ENCODE peak calls at places on chromosomes 7 and 10, in four cellular contexts. H, T, N and M are unnamed samples.

GRCh38 chr7:77455334-77455733 is 39.2 kb upstream of the GSAP start:
- DNase-seq in H (no peak), N (peak; percentile 79), T (peak; percentile 65), M (no peak)

GRCh38 chr7:38863609-38864291 is 45.2 kb downstream of the VPS41 start:
- DNase-seq in N (no peak), H (no peak), T (peak; percentile 81), M (peak; percentile 45)

GRCh38 chr7:150620061-150620460 is 12.1 kb downstream of the GIMAP6 start:
- DNase-seq in N (no peak), T (no peak), H (no peak), M (no peak)

GRCh38 chr7:40827217-40828085 is 692.6 kb downstream of the SUGCT start:
- DNase-seq in H (no peak), N (peak; percentile 53), T (peak; percentile 76), M (no peak)

GRCh38 chr7:68176974-68177373 is 1180.3 kb downstream of the TYW1 start:
- DNase-seq in T (peak; percentile 2), N (peak; percentile 59), H (peak; percentile 81), M (peak; percentile 30)

GRCh38 chr7:150826061-150826849 is 25.7 kb downstream of the TMEM176A start:
- DNase-seq in N (no peak), T (no peak), H (no peak), M (no peak)

GRCh38 chr7:90458104-90458503 is 11.3 kb upstream of the PTTG1IP2 start:
- DNase-seq in T (no peak), H (no peak), N (no peak), M (no peak)

GRCh38 chr10:99681553-99681952 is 22.2 kb downstream of the ENTPD7 start:
- DNase-seq in H (no peak), T (peak; percentile 88), N (peak; percentile 78), M (no peak)

GRCh38 chr7:2928256-2928612 is 84.1 kb upstream of the GNA12 start:
- DNase-seq in N (no peak), H (peak; percentile 15), T (no peak), M (no peak)

GRCh38 chr7:54345746-54346145 is 196.4 kb upstream of the VSTM2A start:
- DNase-seq in N (no peak), T (no peak), H (no peak), M (no peak)

GRCh38 chr7:16918288-16918895 is 36.6 kb upstream of the AGR3 start:
- DNase-seq in H (no peak), N (peak; percentile 14), T (peak; percentile 25), M (no peak)

GRCh38 chr10:124688889-124689670 is 55.1 kb downstream of the FAM53B start:
- DNase-seq in H (no peak), T (peak; percentile 70), N (no peak), M (peak; percentile 53)

GRCh38 chr7:30743371-30744074 is 8.4 kb upstream of the INMT start:
- DNase-seq in T (peak; percentile 25), H (no peak), N (no peak), M (no peak)

GRCh38 chr7:156240532-156240931 is 400.0 kb upstream of the RNF32 start:
- DNase-seq in N (no peak), H (no peak), T (no peak), M (no peak)

GRCh38 chr7:98294798-98295382 is 13.4 kb downstream of the BRI3 start:
- DNase-seq in N (no peak), H (peak; percentile 89), T (peak; percentile 54), M (no peak)

GRCh38 chr10:104816501-104816900 is 175.4 kb downstream of the SORCS3 start:
- DNase-seq in N (no peak), H (no peak), T (no peak), M (no peak)

GRCh38 chr7:18607025-18607424 is 111.5 kb downstream of the HDAC9 start:
- DNase-seq in T (peak; percentile 3), H (no peak), N (peak; percentile 62), M (no peak)

GRCh38 chr7:29396563-29396962 is 167.1 kb upstream of the PRR15 start:
- DNase-seq in H (no peak), T (no peak), N (no peak), M (no peak)

GRCh38 chr7:14446829-14447228 is 455.7 kb downstream of the DGKB start:
- DNase-seq in T (no peak), N (no peak), H (peak; percentile 33), M (no peak)

GRCh38 chr10:43396061-43396927 is 12.7 kb downstream of the HNRNPF start:
- DNase-seq in T (peak; percentile 67), N (peak; percentile 51), H (peak; percentile 78), M (no peak)

GRCh38 chr7:108455833-108456677 is at the start of gene NRCAM:
- DNase-seq in N (peak; percentile 44), H (peak; percentile 94), T (peak; percentile 54), M (no peak)

GRCh38 chr10:94546058-94546595 is 539 bp downstream of the HELLS start:
- DNase-seq in H (no peak), N (peak; percentile 16), T (peak; percentile 31), M (no peak)

GRCh38 chr10:90775351-90776028 is 82.3 kb downstream of the HTR7 start:
- DNase-seq in N (peak; percentile 60), H (no peak), T (peak; percentile 64), M (no peak)

GRCh38 chr7:106717254-106717996 is 56.5 kb upstream of the CCDC71L start:
- DNase-seq in T (no peak), H (no peak), N (peak; percentile 14), M (no peak)

GRCh38 chr10:46787321-46787615 is 124.0 kb upstream of the PTPN20 start:
- DNase-seq in H (no peak), N (peak; percentile 61), T (peak; percentile 42), M (no peak)

GRCh38 chr7:23474829-23475578 is 4.7 kb upstream of the IGF2BP3 start:
- DNase-seq in T (peak; percentile 29), H (no peak), N (no peak), M (no peak)

GRCh38 chr7:125136341-125136740 is 206.7 kb upstream of the POT1 start:
- DNase-seq in N (no peak), H (no peak), T (peak; percentile 92), M (peak; percentile 28)

GRCh38 chr10:90417056-90417455 is 440.8 kb downstream of the HTR7 start:
- DNase-seq in T (peak; percentile 80), N (peak; percentile 82), H (no peak), M (peak; percentile 35)

GRCh38 chr10:114367676-114368391 is 36.5 kb downstream of the AFAP1L2 start:
- DNase-seq in H (no peak), N (peak; percentile 84), T (no peak), M (no peak)

GRCh38 chr10:80542053-80542452 is 4.4 kb downstream of the SH2D4B start:
- DNase-seq in N (peak; percentile 25), H (no peak), T (peak; percentile 66), M (peak; percentile 70)

GRCh38 chr10:96217711-96218110 is 53.7 kb downstream of the BLNK start:
- DNase-seq in N (no peak), T (no peak), H (no peak), M (no peak)

GRCh38 chr10:114703377-114704125 is 45.5 kb upstream of the ABLIM1 start:
- DNase-seq in H (no peak), N (no peak), T (no peak), M (no peak)

GRCh38 chr10:130301026-130301892 is 165.1 kb downstream of the GLRX3 start:
- DNase-seq in N (no peak), H (no peak), T (no peak), M (no peak)

GRCh38 chr10:119061352-119061751 is 19.3 kb downstream of the EIF3A start:
- DNase-seq in H (no peak), N (no peak), T (no peak), M (no peak)
- H4K20me1 ChIP-seq in H (no peaks in the 10 kb centered on the region), N (peaks cover 90% of the 10 kb centered on the region), T (no peaks in the 10 kb centered on the region), M (peaks cover 2% of the 10 kb centered on the region)

GRCh38 chr7:50342616-50343114 is 38.1 kb downstream of the IKZF1 start:
- DNase-seq in N (no peak), H (no peak), T (no peak), M (no peak)
- H4K20me1 ChIP-seq in N (no peaks in the 10 kb centered on the region), H (no peaks in the 10 kb centered on the region), T (no peaks in the 10 kb centered on the region), M (no peaks in the 10 kb centered on the region)

GRCh38 chr10:132562916-132563456 is 25.4 kb downstream of the INPP5A start:
- DNase-seq in T (no peak), N (no peak), H (no peak), M (no peak)
- H4K20me1 ChIP-seq in T (no peaks in the 10 kb centered on the region), N (peaks cover 94% of the 10 kb centered on the region), H (no peaks in the 10 kb centered on the region), M (peaks cover 12% of the 10 kb centered on the region)

DNA sequence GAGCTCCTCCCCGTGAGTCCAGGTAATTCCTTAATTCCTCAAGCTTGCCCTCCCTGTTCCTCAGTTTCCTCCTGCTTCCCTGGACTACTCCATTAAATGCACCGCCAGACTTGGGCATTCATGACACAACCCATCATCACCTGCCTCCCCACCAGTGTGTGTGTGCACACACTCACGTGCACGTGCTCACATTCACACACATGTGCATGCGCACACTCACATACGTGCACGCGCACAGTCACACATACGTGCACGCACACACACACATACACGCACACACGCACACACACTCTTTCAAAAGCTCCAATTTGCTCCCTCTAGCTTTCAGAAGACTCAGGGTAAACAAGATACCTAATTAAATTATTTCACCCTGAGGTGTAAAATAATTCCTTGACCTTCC is 216.7 kb downstream of the FAM107B start:
- DNase-seq in N (no peak), T (no peak), H (no peak), M (no peak)
- H4K20me1 ChIP-seq in N (peaks cover 29% of the 10 kb centered on the region), T (no peaks in the 10 kb centered on the region), H (no peaks in the 10 kb centered on the region), M (no peaks in the 10 kb centered on the region)

GRCh38 chr7:147593271-147594057 is 997.1 kb upstream of the C7orf33 start:
- DNase-seq in N (no peak), H (no peak), T (no peak), M (no peak)
- H4K20me1 ChIP-seq in N (no peaks in the 10 kb centered on the region), H (no peaks in the 10 kb centered on the region), T (no peaks in the 10 kb centered on the region), M (no peaks in the 10 kb centered on the region)

DNA sequence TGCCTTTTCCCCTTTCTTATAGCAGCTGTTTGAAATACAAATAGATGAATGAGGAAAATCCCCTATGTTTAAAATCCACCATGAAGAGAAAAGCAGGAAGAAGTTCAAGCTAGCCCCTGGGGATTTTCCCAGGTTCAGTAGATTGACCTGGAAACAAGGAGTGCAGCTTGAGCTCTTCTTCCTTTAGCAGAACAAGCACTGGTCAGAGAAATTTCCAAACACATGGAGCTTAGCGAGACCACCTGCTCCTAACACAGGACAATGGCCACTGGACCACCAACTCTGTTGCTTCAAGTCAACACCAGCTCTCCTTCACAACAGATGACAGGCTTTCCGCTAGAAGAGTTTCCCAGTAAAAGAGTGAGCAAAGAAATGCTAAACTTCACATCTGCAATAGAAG is 9.3 kb upstream of the FBXW4 start:
- DNase-seq in T (no peak), H (no peak), N (no peak), M (no peak)
- H4K20me1 ChIP-seq in T (no peaks in the 10 kb centered on the region), H (no peaks in the 10 kb centered on the region), N (no peaks in the 10 kb centered on the region), M (no peaks in the 10 kb centered on the region)

DNA sequence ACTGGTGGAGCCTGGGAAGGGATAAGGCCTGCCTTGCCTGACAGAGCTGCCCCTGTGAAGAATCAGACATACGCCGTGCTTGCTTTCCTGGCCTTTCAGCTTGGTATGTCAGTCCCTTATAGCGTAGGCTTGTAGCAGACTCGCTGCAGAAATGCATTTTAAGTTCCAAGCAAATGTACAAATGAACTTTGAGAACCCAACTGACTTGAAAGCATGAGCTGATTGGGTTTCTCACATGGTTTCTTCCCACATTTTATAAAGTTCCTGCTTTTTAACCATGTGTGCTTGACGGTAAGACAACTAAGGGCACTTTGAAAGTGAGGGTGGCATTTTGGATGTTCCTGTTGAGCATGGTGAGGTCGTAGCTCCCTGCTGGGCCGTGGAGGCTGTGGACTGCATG is 62.6 kb downstream of the CCNY start:
- DNase-seq in T (no peak), H (no peak), N (no peak), M (no peak)
- H4K20me1 ChIP-seq in T (peaks cover 4% of the 10 kb centered on the region), H (no peaks in the 10 kb centered on the region), N (peaks cover 87% of the 10 kb centered on the region), M (peaks cover 9% of the 10 kb centered on the region)

GRCh38 chr7:100155553-100156317 is 2.8 kb downstream of the TRAPPC14 start:
- DNase-seq in T (no peak), H (no peak), N (no peak), M (no peak)
- H4K20me1 ChIP-seq in T (no peaks in the 10 kb centered on the region), H (no peaks in the 10 kb centered on the region), N (peaks cover 47% of the 10 kb centered on the region), M (peaks cover 7% of the 10 kb centered on the region)